ENCODE peak calls at places on chromosomes 7 and 10, in seven cellular contexts. N is MM.1S, X is PC-9, P is PC-3, S is hepatocyte, G is HCT116, T is Karpas-422. Y is an unnamed sample.
A peak's percentile ranks its signal among the peaks of the same experiment; 100 is the strongest.

GRCh38 chr7:101666293-101666692 is 37.2 kb upstream of the MYL10 start:
- DNase-seq in N (no peak), X (no peak), P (no peak), S (no peak), G (no peak), T (no peak), Y (no peak)

GRCh38 chr10:27240891-27241639 is 468 bp upstream of the ACBD5 start:
- DNase-seq in N (peak; percentile 37), X (no peak), P (peak; percentile 13), S (peak; percentile 32), G (no peak), T (peak; percentile 87), Y (peak; percentile 66)

GRCh38 chr10:91907033-91907594 is 2.2 kb downstream of the FGFBP3 start:
- DNase-seq in N (no peak), X (no peak), P (no peak), S (no peak), G (no peak), T (no peak), Y (no peak)

GRCh38 chr10:103637855-103638561 is 144.5 kb downstream of the NEURL1 start:
- DNase-seq in N (no peak), X (no peak), P (no peak), S (no peak), G (no peak), T (no peak), Y (no peak)

GRCh38 chr10:75284097-75284485 is 48.3 kb upstream of the COMTD1 start:
- DNase-seq in N (no peak), X (no peak), P (no peak), S (peak; percentile 39), G (no peak), T (no peak), Y (no peak)

GRCh38 chr10:127694580-127695193 is 42.3 kb upstream of the FOXI2 start:
- DNase-seq in N (peak; percentile 41), X (no peak), P (peak; percentile 42), S (peak; percentile 57), G (peak; percentile 85), T (peak; percentile 92), Y (peak; percentile 66)

GRCh38 chr10:1684991-1685390 is 52.3 kb downstream of the ADARB2 start:
- DNase-seq in N (no peak), X (no peak), P (no peak), S (no peak), G (no peak), T (no peak), Y (no peak)

GRCh38 chr10:95788830-95789229 is 32.9 kb downstream of the ENTPD1 start:
- DNase-seq in N (no peak), X (no peak), P (no peak), S (no peak), G (no peak), T (no peak), Y (no peak)

GRCh38 chr7:44184221-44184873 is 4.9 kb downstream of the GCK start:
- DNase-seq in N (no peak), X (peak; percentile 99), P (peak; percentile 91), S (peak; percentile 74), G (peak; percentile 78), T (no peak), Y (no peak)

GRCh38 chr7:117399820-117400422 is 27.4 kb downstream of the ASZ1 start:
- DNase-seq in N (peak; percentile 38), X (no peak), P (peak; percentile 32), S (no peak), G (no peak), T (peak; percentile 57), Y (no peak)

GRCh38 chr10:79219276-79219957 is 127.9 kb upstream of the PPIF start:
- DNase-seq in N (no peak), X (no peak), P (no peak), S (no peak), G (no peak), T (no peak), Y (no peak)

GRCh38 chr10:44978570-44979280 is at the start of gene DEPP1:
- DNase-seq in N (peak; percentile 87), X (peak; percentile 96), P (peak; percentile 98), S (peak; percentile 98), G (peak; percentile 90), T (no peak), Y (no peak)

GRCh38 chr7:102079140-102080002 is 207.3 kb upstream of the SH2B2 start:
- DNase-seq in N (no peak), X (no peak), P (no peak), S (no peak), G (no peak), T (no peak), Y (no peak)

GRCh38 chr10:20265146-20265545 is 448.9 kb downstream of the PLXDC2 start:
- DNase-seq in N (no peak), X (no peak), P (no peak), S (no peak), G (no peak), T (no peak), Y (no peak)

GRCh38 chr7:16652255-16652583 is 6.2 kb downstream of the BZW2 start:
- DNase-seq in N (no peak), X (no peak), P (no peak), S (no peak), G (no peak), T (no peak), Y (no peak)

GRCh38 chr10:131971591-131971990 is 10.1 kb downstream of the BNIP3 start:
- DNase-seq in N (no peak), X (no peak), P (no peak), S (no peak), G (no peak), T (no peak), Y (no peak)

GRCh38 chr10:1379601-1380000 is 323.4 kb downstream of the WDR37 start:
- DNase-seq in N (no peak), X (no peak), P (no peak), S (no peak), G (no peak), T (peak; percentile 47), Y (no peak)

GRCh38 chr7:16667355-16667754 is 21.4 kb downstream of the BZW2 start:
- DNase-seq in N (no peak), X (no peak), P (no peak), S (no peak), G (no peak), T (no peak), Y (no peak)

GRCh38 chr7:83547526-83547925 is 101.4 kb downstream of the SEMA3E start:
- DNase-seq in N (peak; percentile 87), X (peak; percentile 59), P (peak; percentile 95), S (peak; percentile 52), G (peak; percentile 6), T (no peak), Y (no peak)

GRCh38 chr7:5423844-5424688 is 432 bp upstream of the TNRC18 start:
- DNase-seq in N (peak; percentile 91), X (peak; percentile 93), P (peak; percentile 97), S (peak; percentile 99), G (peak; percentile 99), T (peak; percentile 95), Y (peak; percentile 87)
- H3K4me2 ChIP-seq in N (peak overlapping the region; percentile 98), X (peak overlapping the region; percentile 96), P (peak overlapping the region; percentile 94), S (peak overlapping the region; percentile 98), G (peak overlapping the region; percentile 98), T (peak overlapping the region; percentile 100), Y (peak overlapping the region; percentile 68)

GRCh38 chr7:131895541-131896173 is 339.2 kb upstream of the PODXL start:
- DNase-seq in N (no peak), X (no peak), P (peak; percentile 95), S (peak; percentile 48), G (peak; percentile 78), T (no peak), Y (no peak)

GRCh38 chr7:131897016-131897789 is 340.8 kb upstream of the PODXL start:
- DNase-seq in N (no peak), X (no peak), P (peak; percentile 62), S (no peak), G (peak; percentile 12), T (no peak), Y (no peak)

GRCh38 chr7:131896189-131896855 is 339.9 kb upstream of the PODXL start:
- DNase-seq in N (no peak), X (no peak), P (no peak), S (no peak), G (no peak), T (no peak), Y (no peak)

GRCh38 chr7:131899271-131900030 is 343.0 kb upstream of the PODXL start:
- DNase-seq in N (no peak), X (no peak), P (no peak), S (no peak), G (no peak), T (no peak), Y (no peak)

GRCh38 chr7:131897790-131898165 is 341.4 kb upstream of the PODXL start:
- DNase-seq in N (no peak), X (no peak), P (no peak), S (no peak), G (no peak), T (no peak), Y (no peak)
- H3K9me2 ChIP-seq in N (no peaks in the 10 kb centered on the region), X (no peaks in the 10 kb centered on the region), P (no peaks in the 10 kb centered on the region), S (no peaks in the 10 kb centered on the region), G (no peaks in the 10 kb centered on the region), T (no peaks in the 10 kb centered on the region), Y (no peaks in the 10 kb centered on the region)

GRCh38 chr10:28793482-28793881 is 116.2 kb downstream of the BAMBI start:
- DNase-seq in N (no peak), X (no peak), P (peak; percentile 6), S (no peak), G (no peak), T (no peak), Y (no peak)

GRCh38 chr10:28797904-28798371 is 120.6 kb downstream of the BAMBI start:
- DNase-seq in N (no peak), X (no peak), P (peak; percentile 17), S (no peak), G (no peak), T (no peak), Y (no peak)

GRCh38 chr10:28796606-28797512 is 119.5 kb downstream of the BAMBI start:
- DNase-seq in N (no peak), X (no peak), P (peak; percentile 71), S (peak; percentile 28), G (no peak), T (no peak), Y (no peak)

GRCh38 chr10:28798428-28798955 is 121.2 kb downstream of the BAMBI start:
- DNase-seq in N (no peak), X (no peak), P (no peak), S (no peak), G (no peak), T (no peak), Y (no peak)

GRCh38 chr10:28794986-28795385 is 117.7 kb downstream of the BAMBI start:
- DNase-seq in N (no peak), X (no peak), P (no peak), S (no peak), G (no peak), T (no peak), Y (no peak)
- H2AFZ ChIP-seq in N (no peak overlapping the region), X (no peak overlapping the region), P (no peak overlapping the region), S (no peak overlapping the region), G (no peak overlapping the region), T (no peak overlapping the region), Y (no peak overlapping the region)

DNA sequence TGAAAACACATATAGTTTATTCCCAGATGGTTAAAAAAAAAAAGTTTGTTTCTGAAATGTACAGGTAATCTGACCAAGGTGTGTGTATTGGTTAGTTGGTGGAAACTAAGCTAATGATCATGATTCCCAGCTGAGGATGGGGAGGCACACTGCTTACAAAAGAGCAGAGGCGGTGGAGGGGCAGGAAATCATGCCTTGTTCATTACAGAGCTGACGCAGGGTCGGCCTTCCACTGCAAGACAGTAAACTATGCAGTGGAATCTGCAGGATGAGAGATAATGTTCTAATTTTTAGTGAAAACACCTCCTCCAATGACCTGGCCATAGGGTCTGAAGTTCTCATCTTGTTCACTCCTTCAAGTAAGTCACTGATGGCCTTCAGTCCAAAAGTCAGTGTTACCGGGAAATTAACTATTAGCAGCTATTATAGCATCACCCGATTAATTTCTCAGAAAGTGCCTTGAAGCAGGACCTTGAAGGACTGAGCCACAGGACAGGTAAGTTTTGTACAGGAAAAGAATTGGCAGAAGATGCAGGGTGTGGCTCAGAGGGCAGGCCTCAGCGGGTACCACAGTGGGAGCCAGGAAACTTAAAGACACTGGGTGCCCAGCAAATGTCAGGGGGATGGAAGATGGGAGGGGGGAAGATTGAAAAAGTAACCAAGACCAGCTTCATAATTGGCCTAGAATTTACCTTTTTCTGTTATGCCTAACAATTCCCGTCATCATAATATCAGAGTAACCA is 36.0 kb downstream of the MYOF start:
- DNase-seq in N (no peak), X (no peak), P (no peak), S (no peak), G (no peak), T (no peak), Y (no peak)
- H3K4me2 ChIP-seq in N (no peak overlapping the region), X (peak overlapping the region; percentile 58), P (peak overlapping the region; percentile 63), S (peak overlapping the region; percentile 55), G (peak overlapping the region; percentile 52), T (no peak overlapping the region), Y (no peak overlapping the region)